ENCODE peak calls at places on chromosomes 1 and 21, in seven cellular contexts. P is tibial artery, T is left ventricle myocardium inferior, U is left lung, I is IMR-90, A is heart right ventricle, V is lower lobe of right lung. Z is an unnamed sample.

GRCh38 chr21:15520811-15521643 is 208.8 kb upstream of the USP25 start:
- DNase-seq in U (no peak), V (no peak), A (no peak), T (no peak), I (peak), P (no peak), Z (no peak)

GRCh38 chr1:189708674-189709073 is 769.0 kb downstream of the BRINP3 start:
- DNase-seq in P (no peak), I (peak), V (no peak), T (no peak), U (no peak), A (no peak), Z (no peak)

GRCh38 chr1:38860464-38860816 is 868 bp upstream of the RRAGC start:
- DNase-seq in I (peak), P (no peak), A (no peak), U (no peak), T (no peak), V (no peak), Z (no peak)

GRCh38 chr21:45818904-45819285 is 162.7 kb upstream of the COL6A1 start:
- DNase-seq in V (no peak), I (peak), A (no peak), T (no peak), P (peak), U (no peak), Z (no peak)

GRCh38 chr1:147641291-147641690 is 29.0 kb downstream of the ACP6 start:
- DNase-seq in P (no peak), U (no peak), A (no peak), T (no peak), V (no peak), I (no peak), Z (no peak)

GRCh38 chr1:212688338-212689047 is 11.1 kb downstream of the BATF3 start:
- DNase-seq in A (no peak), I (peak), U (no peak), P (no peak), V (no peak), T (no peak), Z (no peak)

GRCh38 chr1:233445737-233446136 is 118.2 kb downstream of the MAP3K21 start:
- DNase-seq in U (no peak), A (no peak), V (no peak), I (no peak), P (no peak), T (no peak), Z (no peak)

GRCh38 chr1:38327559-38327973 is 281.0 kb upstream of the POU3F1 start:
- DNase-seq in V (peak), A (no peak), I (no peak), T (no peak), P (no peak), U (no peak), Z (no peak)

GRCh38 chr1:17460265-17460664 is 20.8 kb upstream of the RCC2 start:
- DNase-seq in P (no peak), I (no peak), T (no peak), V (no peak), A (no peak), U (peak), Z (no peak)

GRCh38 chr1:53460666-53461328 is 1.6 kb downstream of the DMRTB1 start:
- DNase-seq in U (no peak), I (no peak), P (no peak), A (no peak), T (no peak), V (no peak), Z (no peak)

GRCh38 chr1:101474039-101474665 is 237.3 kb downstream of the S1PR1 start:
- DNase-seq in U (no peak), T (no peak), V (no peak), A (no peak), P (no peak), I (no peak), Z (no peak)

GRCh38 chr1:77271851-77272250 is 10.0 kb upstream of the AK5 start:
- DNase-seq in P (no peak), I (peak), A (no peak), U (no peak), V (no peak), T (no peak), Z (no peak)

GRCh38 chr1:50971748-50972305 is 1.8 kb downstream of the CDKN2C start:
- DNase-seq in I (no peak), U (no peak), V (no peak), T (no peak), P (no peak), A (no peak), Z (no peak)

GRCh38 chr1:109826446-109826845 is 62.7 kb upstream of the EPS8L3 start:
- DNase-seq in V (no peak), I (no peak), A (no peak), T (no peak), P (no peak), U (no peak), Z (no peak)

GRCh38 chr1:3066826-3067225 is 2.2 kb upstream of the PRDM16 start:
- DNase-seq in A (no peak), V (peak), U (peak), I (no peak), P (peak), T (peak), Z (no peak)

GRCh38 chr1:89723863-89724262 is 90.9 kb downstream of the LRRC8C start:
- DNase-seq in A (peak), V (no peak), T (peak), I (peak), U (no peak), P (no peak), Z (no peak)
- H3K27ac ChIP-seq in A (peak), V (no peak), T (peak), I (no peak), U (peak), P (no peak), Z (no peak)

DNA sequence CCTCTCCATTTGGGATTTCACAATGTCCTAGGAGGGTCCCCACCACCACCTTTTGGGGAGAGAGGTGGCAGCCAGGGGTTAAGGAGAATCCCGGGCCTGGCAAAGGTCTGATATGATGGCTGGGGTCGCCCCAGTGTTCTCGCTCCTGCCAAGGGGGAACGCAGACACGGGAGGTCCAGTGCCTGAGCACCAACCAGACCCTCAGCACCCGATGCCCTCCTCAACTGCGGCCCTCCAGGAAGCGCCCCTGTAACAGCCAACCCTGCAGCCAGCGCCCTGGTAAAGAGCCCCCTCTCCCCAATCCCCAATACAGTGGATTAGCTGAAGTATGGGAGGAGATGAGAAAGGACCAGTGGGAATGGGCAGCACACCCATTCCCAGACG is 10.4 kb downstream of the ADAMTSL4 start:
- DNase-seq in T (no peak), I (no peak), U (no peak), P (no peak), A (no peak), V (peak), Z (no peak)
- H3K27ac ChIP-seq in T (peak), I (no peak), U (peak), P (peak), A (peak), V (peak), Z (no peak)

GRCh38 chr1:39955547-39956539 is 898 bp downstream of the MFSD2A start:
- DNase-seq in P (no peak), I (peak), T (no peak), A (no peak), U (peak), V (no peak), Z (no peak)
- H3K27ac ChIP-seq in P (no peak), I (no peak), T (no peak), A (peak), U (peak), V (peak), Z (peak)

GRCh38 chr1:157992031-157992568 is 1.3 kb upstream of the KIRREL1 start:
- DNase-seq in I (peak), V (no peak), U (no peak), T (peak), A (peak), P (peak), Z (no peak)
- H3K27ac ChIP-seq in I (peak), V (peak), U (peak), T (peak), A (peak), P (peak), Z (no peak)

DNA sequence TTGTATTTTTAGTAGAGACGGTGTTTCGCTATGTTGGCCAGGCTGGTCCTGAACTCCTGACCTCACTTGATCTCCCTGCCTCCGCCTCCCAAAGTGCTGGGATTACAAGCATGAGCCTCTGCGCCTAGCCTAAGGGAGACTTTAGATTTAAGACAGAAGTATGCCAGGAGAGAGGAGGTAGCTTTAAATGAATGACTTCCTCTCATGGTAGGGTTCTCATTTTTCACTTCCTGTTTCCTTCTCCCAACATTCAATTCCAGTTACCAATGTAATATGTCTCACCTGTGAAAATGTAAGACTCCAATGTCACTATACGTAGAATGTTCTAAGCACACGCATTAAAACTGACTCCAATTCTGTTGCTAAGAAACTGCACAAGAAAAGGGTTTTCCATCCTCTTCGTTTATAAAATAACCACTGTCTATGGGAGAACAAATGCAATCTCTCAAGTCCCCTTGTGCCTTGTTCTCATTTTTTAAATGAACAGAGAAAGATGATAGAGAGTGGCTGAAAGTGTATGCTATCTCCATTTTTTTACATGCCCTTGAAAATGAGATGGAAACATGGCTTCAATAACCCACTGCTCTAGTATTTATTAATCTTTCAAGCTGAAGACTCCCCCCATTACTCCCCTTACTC is 140.0 kb downstream of the SLC45A1 start:
- DNase-seq in I (no peak), P (no peak), A (no peak), V (no peak), U (no peak), T (no peak), Z (no peak)
- H3K27ac ChIP-seq in I (peak), P (no peak), A (no peak), V (no peak), U (no peak), T (no peak), Z (no peak)

DNA sequence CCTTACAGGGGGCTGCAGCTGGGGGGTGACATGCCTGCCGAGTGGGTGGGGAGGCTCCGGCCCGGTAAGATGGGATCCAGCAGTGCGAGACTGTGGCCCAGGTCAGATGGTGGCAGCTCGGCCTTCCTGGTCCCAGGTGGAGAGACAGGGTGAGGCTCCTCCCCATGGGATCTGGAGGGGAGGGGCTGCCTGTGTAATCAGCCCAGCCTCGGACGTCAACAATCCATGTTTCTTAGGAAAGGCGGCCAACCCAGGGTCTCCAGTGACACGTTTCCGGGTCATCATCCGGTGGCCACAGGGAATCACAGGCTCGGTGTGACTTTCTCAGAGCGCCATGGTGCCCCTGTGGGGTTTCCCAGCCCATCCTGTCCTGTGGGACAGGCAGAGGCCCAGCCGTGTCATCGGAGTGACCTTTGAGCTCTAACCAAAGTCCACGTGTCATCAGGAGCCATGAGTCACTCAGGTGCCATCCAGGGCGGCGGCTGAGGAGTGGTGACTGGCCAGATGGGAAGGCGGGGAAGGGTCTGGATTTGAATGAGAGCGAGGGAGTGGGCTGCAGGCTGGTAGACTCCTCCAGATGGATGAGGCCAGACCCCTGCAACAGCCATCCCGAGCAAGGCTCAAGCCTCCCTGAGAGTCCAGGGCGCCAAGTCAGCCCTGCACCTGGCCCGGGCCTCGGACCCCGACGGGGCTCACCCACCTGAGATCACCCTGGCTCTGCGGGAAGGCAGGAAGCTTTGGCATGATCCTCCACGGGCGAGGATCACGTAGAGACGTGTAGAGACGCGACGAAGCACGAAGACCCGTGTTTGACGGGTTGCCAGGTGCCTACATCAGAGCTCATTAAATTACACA is 6.6 kb upstream of the HES4 start:
- DNase-seq in U (peak), T (no peak), A (no peak), I (no peak), V (peak), P (no peak), Z (no peak)
- H3K27ac ChIP-seq in U (no peak), T (no peak), A (no peak), I (no peak), V (no peak), P (no peak), Z (no peak)

DNA sequence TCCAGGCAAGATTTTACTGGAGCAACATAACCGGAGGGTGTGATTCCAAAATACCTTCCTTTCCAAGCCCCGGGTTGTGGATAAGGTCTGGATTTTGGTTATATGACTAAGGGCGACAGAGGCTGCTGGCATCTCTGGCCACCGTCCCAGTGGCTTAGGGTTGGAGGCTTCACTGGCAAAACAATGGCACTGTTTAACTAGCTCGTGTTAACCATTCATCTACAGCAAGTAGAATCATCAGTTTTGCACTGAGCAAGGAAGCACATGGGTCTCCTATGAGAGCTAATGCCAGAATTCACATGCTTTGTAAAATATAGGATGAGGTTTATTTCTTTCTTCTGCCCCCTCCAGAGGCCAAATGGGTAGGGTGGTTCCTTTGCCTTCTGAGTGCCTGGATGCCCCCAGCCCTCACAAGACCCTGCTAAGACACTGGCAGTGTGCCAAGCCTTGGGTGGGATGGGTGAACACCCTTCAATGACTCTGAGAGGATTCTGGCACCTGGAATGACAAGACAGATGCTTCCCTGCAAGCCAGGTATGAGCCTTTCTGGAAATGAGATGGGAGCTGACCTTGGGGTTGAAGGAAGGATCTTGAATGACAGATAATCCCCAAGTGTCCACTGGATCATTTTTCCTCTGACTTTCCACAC is 36.8 kb downstream of the DHCR24 start:
- DNase-seq in A (no peak), U (no peak), T (no peak), I (peak), P (peak), V (no peak), Z (peak)
- H3K27ac ChIP-seq in A (no peak), U (no peak), T (no peak), I (peak), P (no peak), V (no peak), Z (peak)

Z was measured in substantia nigra.